ENCODE peak calls at places on chromosomes 13 and 19, in nine cellular contexts. G, C, U, Z, P, L, W, S and F are unnamed samples.

GRCh38 chr13:61350351-61350750 is 65.3 kb downstream of the PCDH20 start:
- DNase-seq in C (no peak), L (no peak), W (no peak), Z (no peak), S (no peak), G (no peak), P (no peak), U (no peak), F (no peak)

GRCh38 chr19:48935864-48936263 is 2.4 kb downstream of the DHDH start:
- DNase-seq in L (no peak), Z (no peak), S (no peak), P (no peak), U (no peak), C (no peak), G (no peak), W (no peak), F (no peak)

GRCh38 chr13:99191900-99192399 is 8.7 kb upstream of the UBAC2 start:
- DNase-seq in P (no peak), C (peak), S (peak), Z (no peak), L (no peak), U (no peak), G (peak), W (no peak), F (peak)

GRCh38 chr13:36344173-36344572 is 2.0 kb downstream of the SPART start:
- DNase-seq in S (peak), L (peak), Z (no peak), P (no peak), C (no peak), W (no peak), U (no peak), G (peak), F (no peak)

GRCh38 chr19:5130371-5131030 is 161.6 kb downstream of the KDM4B start:
- DNase-seq in C (no peak), S (peak), G (no peak), P (no peak), L (no peak), Z (no peak), W (no peak), U (no peak), F (no peak)

GRCh38 chr19:51070334-51070886 is 5.5 kb upstream of the KLK13 start:
- DNase-seq in P (no peak), G (no peak), C (peak), U (no peak), S (no peak), L (no peak), Z (no peak), W (no peak), F (no peak)

GRCh38 chr13:48624858-48625257 is 28.9 kb upstream of the CYSLTR2 start:
- DNase-seq in Z (no peak), U (peak), G (peak), S (no peak), C (no peak), W (no peak), P (no peak), L (no peak), F (no peak)

GRCh38 chr13:67619987-67620386 is 389.9 kb upstream of the PCDH9 start:
- DNase-seq in S (no peak), G (peak), W (no peak), P (no peak), U (no peak), Z (no peak), C (peak), L (no peak), F (no peak)

GRCh38 chr19:18785179-18786124 is 5.7 kb downstream of the COMP start:
- DNase-seq in L (peak), W (peak), P (peak), S (peak), G (peak), U (peak), Z (peak), C (peak), F (peak)

GRCh38 chr19:28582344-28582743 is 630.6 kb downstream of the UQCRFS1 start:
- DNase-seq in C (no peak), P (no peak), W (no peak), Z (no peak), S (no peak), G (no peak), L (no peak), U (no peak), F (no peak)

GRCh38 chr19:31334101-31334848 is 15.0 kb downstream of the TSHZ3 start:
- DNase-seq in L (no peak), S (no peak), C (peak), P (no peak), W (no peak), G (peak), U (no peak), Z (no peak), F (no peak)

GRCh38 chr13:62302341-62302740 is 886.7 kb upstream of the PCDH20 start:
- DNase-seq in G (no peak), Z (no peak), S (no peak), L (no peak), C (peak), W (no peak), P (no peak), U (no peak), F (no peak)

GRCh38 chr13:103145476-103145875 is 79.3 kb upstream of the SLC10A2 start:
- DNase-seq in L (no peak), C (no peak), S (no peak), W (no peak), U (no peak), G (no peak), Z (no peak), P (no peak), F (no peak)
- H3K27ac ChIP-seq in L (no peak), C (no peak), S (no peak), W (no peak), U (no peak), G (no peak), Z (no peak), P (no peak), F (no peak)

DNA sequence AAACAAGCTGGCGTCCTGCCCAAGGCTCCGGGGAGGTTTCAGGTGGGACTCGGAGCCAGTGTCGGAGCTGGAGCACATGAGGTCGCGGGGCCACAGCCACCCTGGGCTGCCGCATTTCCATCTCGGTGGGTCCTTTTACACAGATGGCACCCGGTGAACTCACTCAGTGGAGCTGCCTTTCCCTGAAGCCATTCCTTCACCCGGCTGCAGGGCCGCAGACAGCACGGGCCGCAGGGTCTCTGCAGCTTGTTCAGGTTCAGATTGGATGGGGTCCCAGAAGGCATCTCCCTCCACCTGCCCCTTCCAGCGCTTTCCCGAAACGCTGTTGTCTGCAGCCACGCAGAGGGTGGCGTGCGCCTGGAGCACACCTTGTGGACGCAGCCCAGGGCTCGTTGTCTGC is 17.9 kb downstream of the MCF2L start:
- DNase-seq in W (no peak), U (no peak), L (no peak), S (no peak), C (no peak), Z (no peak), G (no peak), P (no peak), F (no peak)
- H3K27ac ChIP-seq in W (no peak), U (no peak), L (no peak), S (no peak), C (no peak), Z (no peak), G (no peak), P (no peak), F (no peak)

DNA sequence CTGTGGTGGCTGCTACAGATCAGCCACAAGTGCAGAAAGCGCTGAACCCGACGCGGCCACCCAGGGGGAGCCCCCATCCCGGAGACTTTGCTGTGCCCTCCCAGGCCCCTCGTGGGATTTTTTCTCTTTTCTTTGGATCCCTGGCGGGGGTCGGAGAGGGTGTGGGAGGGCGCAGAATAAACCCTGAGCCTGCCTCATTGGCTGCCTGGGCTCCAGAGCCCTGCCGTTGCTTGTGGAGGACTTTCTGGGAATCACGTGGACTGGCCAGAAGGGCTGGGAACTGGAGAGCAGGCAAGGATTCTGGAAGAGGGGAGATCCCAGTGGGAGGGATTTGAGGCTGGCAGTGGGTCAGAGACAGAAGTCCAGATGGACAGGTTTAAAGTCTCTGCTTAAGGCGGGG is 24.9 kb downstream of the GADD45B start:
- DNase-seq in U (no peak), Z (no peak), P (no peak), G (no peak), S (peak), L (no peak), W (no peak), C (no peak), F (no peak)
- H3K27ac ChIP-seq in U (no peak), Z (peak), P (no peak), G (no peak), S (no peak), L (no peak), W (no peak), C (no peak), F (no peak)

GRCh38 chr19:9528757-9529336 is 9.6 kb downstream of the ZNF426 start:
- DNase-seq in P (no peak), G (peak), C (peak), U (no peak), W (no peak), Z (no peak), S (no peak), L (no peak), F (no peak)
- H3K27ac ChIP-seq in P (no peak), G (no peak), C (no peak), U (no peak), W (no peak), Z (no peak), S (no peak), L (no peak), F (no peak)

GRCh38 chr13:109737606-109738005 is 48.8 kb downstream of the IRS2 start:
- DNase-seq in U (no peak), L (no peak), C (no peak), W (no peak), S (no peak), G (peak), Z (no peak), P (peak), F (no peak)
- H3K27ac ChIP-seq in U (no peak), L (no peak), C (no peak), W (no peak), S (no peak), G (no peak), Z (no peak), P (peak), F (no peak)